ENCODE peak calls at places on chromosomes 12 and 14, in nine cellular contexts. S is ELF-1; A is stimulated activated CD4-positive, alpha-beta T cell treated with anti-CD3 and anti-CD28 coated beads, TNF-alpha, amount 100 ng/mL, for 4 hours; O is right cardiac atrium; B is T-helper 9 cell; J is effector CD4-positive, alpha-beta T cell; H is activated CD4-positive, CD25-positive, alpha-beta regulatory T cell; C is activated T-helper 1 cell treated with anti-CD3 and anti-CD28 coated beads, Interleukin-2, amount 50 U/mL, for 16 hours; V is HuH-7.5. P is an unnamed sample.

GRCh38 chr14:31886161-31886835 is 190.8 kb upstream of the ARHGAP5 start:
- DNase-seq in C (no peak), H (no peak), O (no peak), A (no peak), S (no peak), V (no peak), J (no peak), B (no peak), P (no peak)

GRCh38 chr12:7101047-7101693 is 7.8 kb downstream of the C1RL start:
- DNase-seq in H (no peak), J (no peak), V (no peak), S (no peak), C (no peak), O (no peak), B (no peak), A (no peak), P (no peak)

GRCh38 chr14:51780006-51780692 is 80.3 kb upstream of the GNG2 start:
- DNase-seq in J (peak), V (peak), S (peak), C (peak), H (peak), A (peak), B (peak), O (peak), P (peak)

GRCh38 chr12:3090238-3091029 is 13.3 kb downstream of the TSPAN9 start:
- DNase-seq in H (no peak), J (no peak), B (no peak), A (no peak), O (no peak), V (no peak), S (no peak), C (no peak), P (no peak)

GRCh38 chr14:74712499-74713394 is at the start of the genes AREL1 and FCF1:
- DNase-seq in O (peak), H (no peak), C (peak), A (peak), B (peak), J (peak), V (peak), S (peak), P (peak)

GRCh38 chr12:34401659-34402227 is 379.4 kb downstream of the ALG10 start:
- DNase-seq in H (no peak), V (no peak), A (no peak), J (peak), C (no peak), B (no peak), S (no peak), O (peak), P (no peak)

GRCh38 chr12:51897181-51897580 is 9.3 kb downstream of the ANKRD33 start:
- DNase-seq in V (no peak), A (no peak), B (no peak), C (no peak), S (no peak), J (no peak), H (no peak), O (peak), P (no peak)

GRCh38 chr12:31021181-31021580 is 52.5 kb upstream of the DDX11 start:
- DNase-seq in V (no peak), B (no peak), C (no peak), S (no peak), H (no peak), J (no peak), O (no peak), A (no peak), P (no peak)

GRCh38 chr14:84707830-84708229 is 822.1 kb upstream of the FLRT2 start:
- DNase-seq in H (no peak), S (no peak), C (no peak), O (no peak), A (no peak), B (no peak), V (no peak), J (no peak), P (no peak)

GRCh38 chr12:4833511-4833910 is 76.2 kb upstream of the KCNA1 start:
- DNase-seq in A (no peak), B (no peak), V (no peak), S (no peak), C (no peak), J (no peak), H (no peak), O (no peak), P (no peak)

GRCh38 chr12:109387425-109388166 is 39.9 kb downstream of the MYO1H start:
- DNase-seq in C (no peak), A (no peak), S (peak), V (peak), B (no peak), J (no peak), O (no peak), H (no peak), P (peak)

GRCh38 chr14:59900536-59900935 is 19.4 kb upstream of the LRRC9 start:
- DNase-seq in C (no peak), H (no peak), B (no peak), S (no peak), V (no peak), J (no peak), A (no peak), O (no peak), P (no peak)

GRCh38 chr14:98924046-98924445 is 348.0 kb downstream of the BCL11B start:
- DNase-seq in A (no peak), O (no peak), J (no peak), C (no peak), B (no peak), H (no peak), S (no peak), V (no peak), P (no peak)

GRCh38 chr14:95478309-95478708 is 38.1 kb downstream of the SYNE3 start:
- DNase-seq in C (no peak), S (no peak), B (no peak), H (no peak), V (no peak), A (no peak), J (no peak), O (no peak), P (no peak)

GRCh38 chr12:7588703-7589329 is 76.9 kb downstream of the APOBEC1 start:
- DNase-seq in H (no peak), J (no peak), S (peak), V (peak), B (peak), C (peak), A (no peak), O (no peak), P (peak)

GRCh38 chr12:52692253-52692652 is 11.1 kb downstream of the KRT77 start:
- DNase-seq in A (no peak), B (no peak), O (no peak), C (no peak), J (no peak), H (no peak), V (peak), S (peak), P (no peak)

GRCh38 chr12:130335517-130336392 is 1.9 kb upstream of the PIWIL1 start:
- DNase-seq in B (no peak), J (no peak), S (peak), V (peak), O (no peak), C (no peak), A (no peak), H (no peak), P (peak)

GRCh38 chr14:88611878-88612277 is 49.0 kb downstream of the ZC3H14 start:
- DNase-seq in S (no peak), V (no peak), O (no peak), C (no peak), H (no peak), A (no peak), B (no peak), J (no peak), P (no peak)

GRCh38 chr12:94222351-94222750 is 74.0 kb downstream of the PLXNC1 start:
- DNase-seq in B (no peak), V (no peak), O (no peak), H (no peak), J (no peak), C (no peak), A (no peak), S (no peak), P (no peak)

GRCh38 chr14:33435911-33436310 is 497.2 kb downstream of the NPAS3 start:
- DNase-seq in A (no peak), B (no peak), S (no peak), O (no peak), H (no peak), C (no peak), V (no peak), J (no peak), P (peak)

GRCh38 chr14:34722723-34723545 is 8.5 kb upstream of the CFL2 start:
- DNase-seq in J (peak), C (peak), H (no peak), B (peak), S (peak), V (peak), A (peak), O (no peak), P (peak)

GRCh38 chr14:36556811-36557433 is 25.5 kb downstream of the NKX2-8 start:
- DNase-seq in O (no peak), J (no peak), V (no peak), B (no peak), S (no peak), H (no peak), C (no peak), A (no peak), P (peak)

GRCh38 chr14:24612186-24612585 is 2.7 kb upstream of the GZMH start:
- DNase-seq in H (no peak), C (no peak), V (no peak), J (no peak), A (no peak), O (no peak), S (no peak), B (no peak), P (peak)

GRCh38 chr14:51604078-51604477 is 47.6 kb upstream of the FRMD6 start:
- DNase-seq in V (no peak), J (no peak), H (no peak), O (no peak), A (no peak), S (peak), C (no peak), B (no peak), P (no peak)

GRCh38 chr14:78222746-78223145 is 52.6 kb downstream of the NRXN3 start:
- DNase-seq in A (no peak), S (no peak), J (no peak), O (no peak), H (no peak), B (no peak), V (no peak), C (no peak), P (peak)

GRCh38 chr12:2743478-2743877 is 51.3 kb upstream of the FKBP4 start:
- DNase-seq in J (no peak), A (no peak), O (no peak), B (no peak), H (no peak), C (no peak), V (no peak), S (no peak), P (no peak)

GRCh38 chr12:26523708-26524150 is 309.3 kb downstream of the ITPR2 start:
- DNase-seq in S (no peak), B (no peak), C (no peak), J (no peak), H (no peak), O (peak), A (no peak), V (no peak), P (peak)

GRCh38 chr12:53324113-53324778 is 2.8 kb upstream of the AAAS start:
- DNase-seq in V (no peak), O (no peak), J (peak), C (peak), S (peak), B (peak), H (no peak), A (no peak), P (no peak)

GRCh38 chr14:67447033-67447381 is 35.0 kb upstream of the PLEK2 start:
- DNase-seq in S (no peak), J (no peak), B (no peak), V (no peak), O (no peak), A (no peak), H (no peak), C (no peak), P (no peak)

GRCh38 chr14:87049886-87050820 is 942.8 kb downstream of the GALC start:
- DNase-seq in H (no peak), B (no peak), O (no peak), J (no peak), V (no peak), S (peak), C (no peak), A (no peak), P (peak)